ENCODE peak calls at places on chromosomes 11 and 22, in eight cellular contexts. L is thyroid gland; P is SJSA1; W is tibial nerve; K is psoas muscle; G is CD4-positive, alpha-beta memory T cell; V is brain microvascular endothelial cell; D is esophagus squamous epithelium. X is an unnamed sample.

GRCh38 chr11:117816151-117816741 is 8.3 kb downstream of the FXYD2 start:
- DNase-seq in W (no peak), P (peak; percentile 10), K (peak; percentile 61), G (no peak), L (peak; percentile 72), D (no peak), V (peak; percentile 30), X (no peak)

GRCh38 chr11:2586793-2587131 is 113.0 kb downstream of the KCNQ1OT1 start:
- DNase-seq in G (no peak), V (no peak), D (no peak), L (peak; percentile 1), K (no peak), W (no peak), P (no peak), X (no peak)

GRCh38 chr11:14308114-14308896 is 50.7 kb downstream of the RRAS2 start:
- DNase-seq in K (no peak), P (peak; percentile 40), G (peak; percentile 22), L (no peak), W (no peak), V (peak; percentile 38), D (no peak), X (no peak)

GRCh38 chr22:46639843-46640242 is 19.7 kb downstream of the GRAMD4 start:
- DNase-seq in L (no peak), V (no peak), G (no peak), K (no peak), P (no peak), D (no peak), W (no peak), X (no peak)

GRCh38 chr11:115958089-115959000 is 454.1 kb upstream of the CADM1 start:
- DNase-seq in G (no peak), D (no peak), V (no peak), L (no peak), P (no peak), W (no peak), K (no peak), X (no peak)

GRCh38 chr22:39214383-39215069 is 30.3 kb downstream of the PDGFB start:
- DNase-seq in L (peak; percentile 47), P (peak; percentile 24), G (no peak), K (no peak), V (no peak), D (no peak), W (no peak), X (no peak)

GRCh38 chr22:50014053-50014501 is 1.5 kb upstream of the IL17REL start:
- DNase-seq in K (no peak), W (no peak), D (no peak), G (no peak), P (no peak), L (no peak), V (no peak), X (no peak)

GRCh38 chr11:46277313-46277622 is 194 bp upstream of the CREB3L1 start:
- DNase-seq in K (no peak), V (peak; percentile 66), L (peak; percentile 73), G (no peak), W (peak; percentile 63), P (peak; percentile 64), D (no peak), X (no peak)

GRCh38 chr11:46920709-46921108 is 2.4 kb upstream of the LRP4 start:
- DNase-seq in D (no peak), L (peak; percentile 78), G (no peak), P (peak; percentile 71), W (peak; percentile 61), V (peak; percentile 98), K (peak; percentile 56), X (no peak)

GRCh38 chr11:117979481-117980211 is 6.5 kb upstream of the IL10RA start:
- DNase-seq in G (no peak), V (no peak), K (no peak), D (no peak), W (no peak), L (peak; percentile 78), P (no peak), X (no peak)

GRCh38 chr11:124174001-124174400 is 9.1 kb upstream of the OR10D3 start:
- DNase-seq in V (peak; percentile 52), K (no peak), D (no peak), P (peak; percentile 48), W (no peak), G (no peak), L (peak; percentile 51), X (no peak)

GRCh38 chr11:13637125-13638119 is 31.0 kb upstream of the FAR1 start:
- DNase-seq in W (no peak), K (no peak), L (no peak), G (no peak), P (no peak), D (no peak), V (no peak), X (no peak)

GRCh38 chr11:34027516-34028406 is 23.8 kb upstream of the CAPRIN1 start:
- DNase-seq in P (no peak), W (no peak), G (no peak), V (no peak), K (no peak), D (no peak), L (no peak), X (no peak)

GRCh38 chr11:44243086-44243485 is 66.9 kb downstream of the ALX4 start:
- DNase-seq in W (no peak), L (no peak), D (no peak), G (no peak), V (no peak), P (no peak), K (no peak), X (no peak)

GRCh38 chr11:93573184-93573583 is 30.0 kb upstream of the SMCO4 start:
- DNase-seq in P (no peak), D (no peak), L (no peak), V (peak; percentile 11), K (no peak), W (no peak), G (no peak), X (no peak)

GRCh38 chr22:50621948-50622722 is 5.8 kb downstream of the ARSA start:
- DNase-seq in G (peak; percentile 26), D (no peak), V (no peak), K (no peak), L (no peak), P (no peak), W (no peak), X (peak; percentile 49)

GRCh38 chr22:17232406-17232805 is 13.2 kb upstream of the ADA2 start:
- DNase-seq in P (no peak), D (no peak), V (no peak), L (no peak), G (no peak), W (no peak), K (no peak), X (no peak)

GRCh38 chr11:26583550-26583949 is 11.5 kb upstream of the MUC15 start:
- DNase-seq in W (no peak), K (no peak), P (no peak), G (no peak), V (peak; percentile 44), L (peak; percentile 69), D (no peak), X (no peak)

GRCh38 chr11:14676068-14676467 is 32.5 kb downstream of the PDE3B start:
- DNase-seq in V (no peak), L (no peak), P (no peak), G (no peak), K (no peak), W (no peak), D (no peak), X (no peak)

GRCh38 chr11:117807482-117808272 is 10.7 kb upstream of the DSCAML1 start:
- DNase-seq in D (peak; percentile 42), V (peak; percentile 69), K (peak; percentile 74), W (peak; percentile 95), G (peak; percentile 58), L (peak; percentile 83), P (no peak), X (peak; percentile 65)

GRCh38 chr11:90218606-90219005 is 4.2 kb downstream of the CHORDC1 start:
- DNase-seq in K (peak; percentile 24), D (no peak), W (no peak), G (no peak), L (peak; percentile 54), P (no peak), V (no peak), X (no peak)

DNA sequence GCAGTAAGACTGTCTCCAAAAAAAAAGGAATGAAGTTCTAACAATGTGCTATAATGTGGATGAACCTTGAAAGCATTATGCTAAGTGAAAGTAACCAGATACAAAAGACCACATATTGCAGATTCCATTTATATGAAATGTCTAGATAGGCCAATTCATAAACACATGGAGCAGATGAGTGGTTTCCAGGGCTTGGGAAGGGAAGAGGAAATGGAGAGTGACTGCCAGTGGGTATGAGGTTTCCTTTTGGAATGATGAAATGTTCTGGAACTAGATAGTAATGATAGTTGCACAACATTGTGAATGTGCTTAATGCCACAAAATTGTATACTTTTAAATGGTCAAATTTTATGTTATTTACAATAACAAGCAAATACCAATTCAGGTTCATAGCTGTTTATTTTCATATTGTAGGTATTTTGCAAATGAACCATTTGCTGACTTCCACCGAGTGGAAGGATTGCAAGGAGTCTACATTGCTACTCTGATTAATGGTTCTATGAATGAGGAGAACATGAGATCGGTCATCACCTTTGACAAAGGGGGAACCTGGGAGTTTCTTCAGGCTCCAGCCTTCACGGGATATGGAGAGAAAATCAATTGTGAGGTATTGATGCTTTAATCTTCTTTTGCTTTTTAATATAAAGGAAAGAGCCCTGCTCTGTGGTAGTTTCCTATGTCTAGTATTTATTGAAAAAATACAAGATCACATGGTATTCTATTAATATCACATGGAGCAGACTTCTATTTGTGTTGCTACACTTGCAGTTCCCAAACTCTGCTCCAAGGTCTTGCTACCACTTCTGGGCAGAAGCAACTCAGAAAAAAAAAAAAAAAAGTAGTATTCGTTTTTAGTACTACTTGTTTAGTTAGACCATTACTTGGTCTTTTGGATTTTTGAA is 67.7 kb upstream of the SORL1-AS1 start:
- DNase-seq in L (no peak), G (no peak), K (no peak), D (no peak), P (no peak), W (no peak), V (peak; percentile 42), X (no peak)
- H3K27ac ChIP-seq in L (no peak overlapping the region), G (no peak overlapping the region), K (no peak overlapping the region), D (no peak overlapping the region), P (no peak overlapping the region), W (no peak overlapping the region), V (no peak overlapping the region), X (no peak overlapping the region)

GRCh38 chr11:69702239-69702668 is 1.6 kb downstream of the FGF19 start:
- DNase-seq in W (no peak), K (no peak), D (no peak), G (no peak), P (peak; percentile 100), V (no peak), L (no peak), X (no peak)
- H3K27me3 ChIP-seq in W (peaks cover 83% of the 10 kb centered on the region), K (no peaks in the 10 kb centered on the region), D (peaks cover 22% of the 10 kb centered on the region), G (peaks cover 25% of the 10 kb centered on the region), P (no peaks in the 10 kb centered on the region), V (peaks cover 49% of the 10 kb centered on the region), L (peaks cover 28% of the 10 kb centered on the region), X (no peaks in the 10 kb centered on the region)

DNA sequence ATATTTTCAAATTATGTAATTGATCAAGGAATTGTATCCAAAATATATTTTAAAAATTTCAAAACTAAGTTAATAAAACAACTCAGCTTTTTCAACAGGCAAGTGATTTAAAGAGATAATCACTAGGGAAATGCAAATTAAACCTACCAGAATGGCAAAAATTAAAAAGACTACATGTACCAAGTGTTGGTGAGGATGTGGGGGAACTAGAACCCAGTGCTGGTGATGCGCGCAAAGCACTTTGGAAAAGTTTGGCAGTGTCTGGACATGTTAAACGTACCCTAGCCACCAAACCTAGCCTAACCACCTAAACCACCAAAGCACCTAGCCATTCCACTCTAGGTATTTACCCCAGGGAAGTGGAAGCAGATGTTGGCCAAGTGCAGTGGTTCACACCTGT is 22.9 kb downstream of the PACSIN2 start:
- DNase-seq in K (no peak), G (no peak), W (no peak), V (no peak), D (no peak), P (no peak), L (no peak), X (no peak)
- H3K27ac ChIP-seq in K (no peak overlapping the region), G (no peak overlapping the region), W (no peak overlapping the region), V (peak overlapping the region; percentile 94), D (peak overlapping the region; percentile 93), P (peak overlapping the region; percentile 44), L (peak overlapping the region; percentile 98), X (no peak overlapping the region)

GRCh38 chr11:125931681-125932080 is 14.2 kb upstream of the VSIG10L2 start:
- DNase-seq in K (no peak), W (no peak), G (no peak), D (no peak), P (no peak), V (no peak), L (no peak), X (no peak)
- H3K27me3 ChIP-seq in K (no peaks in the 10 kb centered on the region), W (no peaks in the 10 kb centered on the region), G (no peaks in the 10 kb centered on the region), D (no peaks in the 10 kb centered on the region), P (no peaks in the 10 kb centered on the region), V (peaks cover 2% of the 10 kb centered on the region), L (no peaks in the 10 kb centered on the region), X (no peaks in the 10 kb centered on the region)